ENCODE peak calls at places on chromosomes 3 and 15, in six cellular contexts. B is left cardiac atrium, H is right cardiac atrium, C is A549, R is mucosa of descending colon, A is RWPE2. S is an unnamed sample.

GRCh38 chr3:50436063-50436674 is 67.3 kb downstream of the CACNA2D2 start:
- ATAC-seq in B (peak), H (peak), C (peak), R (peak), A (peak), S (peak)

GRCh38 chr15:37837276-37837675 is 97.2 kb upstream of the TMCO5A start:
- ATAC-seq in B (no peak), H (peak), C (no peak), R (no peak), A (no peak), S (no peak)

GRCh38 chr3:31747785-31748184 is 215.1 kb downstream of the STT3B start:
- ATAC-seq in B (no peak), H (no peak), C (no peak), R (no peak), A (no peak), S (no peak)

GRCh38 chr15:75127186-75127585 is 74.5 kb upstream of the C15orf39 start:
- ATAC-seq in B (no peak), H (no peak), C (no peak), R (no peak), A (no peak), S (no peak)

GRCh38 chr3:133469140-133469731 is 69.4 kb downstream of the BFSP2 start:
- ATAC-seq in B (peak), H (peak), C (no peak), R (no peak), A (no peak), S (no peak)

GRCh38 chr3:133674290-133674912 is 12.7 kb upstream of the TOPBP1 start:
- ATAC-seq in B (peak), H (peak), C (no peak), R (no peak), A (peak), S (peak)

GRCh38 chr3:12415014-12415653 is 69.1 kb upstream of the TSEN2 start:
- ATAC-seq in B (no peak), H (no peak), C (no peak), R (no peak), A (no peak), S (no peak)

GRCh38 chr15:80159811-80160569 is 7.2 kb downstream of the FAH start:
- ATAC-seq in B (no peak), H (no peak), C (no peak), R (peak), A (no peak), S (no peak)

GRCh38 chr3:133589503-133589902 is 16.0 kb downstream of the CDV3 start:
- ATAC-seq in B (peak), H (peak), C (no peak), R (no peak), A (no peak), S (no peak)

GRCh38 chr3:124201786-124202185 is 209.9 kb upstream of the ROPN1 start:
- ATAC-seq in B (peak), H (peak), C (no peak), R (peak), A (no peak), S (peak)

GRCh38 chr3:194235160-194235559 is 99.2 kb downstream of the HES1 start:
- ATAC-seq in B (peak), H (peak), C (no peak), R (no peak), A (no peak), S (no peak)